ENCODE peak calls at places on chromosomes 7 and 10, in eight cellular contexts. F is fibroblast of lung; Y is CD8-positive, alpha-beta memory T cell; M is A549; N is colonic mucosa; O is IMR-90; T is body of pancreas; E is PC-3. Q is an unnamed sample.

GRCh38 chr10:95508730-95509129 is 52.4 kb downstream of the SORBS1 start:
- DNase-seq in F (peak; percentile 91), Y (no peak), M (no peak), N (no peak), O (peak; percentile 21), T (no peak), E (no peak), Q (no peak)

GRCh38 chr10:126160971-126161630 is 227.2 kb downstream of the ADAM12 start:
- DNase-seq in F (no peak), Y (no peak), M (peak; percentile 40), N (no peak), O (peak; percentile 37), T (no peak), E (peak; percentile 22), Q (no peak)

GRCh38 chr10:75437693-75438092 is 6.3 kb downstream of the LRMDA start:
- DNase-seq in F (no peak), Y (no peak), M (no peak), N (no peak), O (no peak), T (no peak), E (no peak), Q (no peak)

GRCh38 chr7:156612930-156613329 is 27.6 kb upstream of the RNF32 start:
- DNase-seq in F (no peak), Y (peak; percentile 58), M (no peak), N (no peak), O (no peak), T (no peak), E (no peak), Q (peak; percentile 89)

GRCh38 chr7:142880886-142881505 is 4.5 kb downstream of the TRPV6 start:
- DNase-seq in F (peak; percentile 11), Y (peak; percentile 23), M (peak; percentile 29), N (no peak), O (peak; percentile 1), T (peak; percentile 48), E (peak; percentile 68), Q (peak; percentile 57)

GRCh38 chr10:67609996-67610793 is 85.8 kb downstream of the CTNNA3 start:
- DNase-seq in F (peak; percentile 87), Y (no peak), M (no peak), N (no peak), O (peak; percentile 46), T (no peak), E (no peak), Q (no peak)

GRCh38 chr10:74153123-74153522 is 2.1 kb downstream of the ADK start:
- DNase-seq in F (peak; percentile 47), Y (no peak), M (peak; percentile 46), N (no peak), O (peak; percentile 66), T (no peak), E (peak; percentile 71), Q (no peak)

GRCh38 chr10:22475857-22476600 is 130.7 kb downstream of the SPAG6 start:
- DNase-seq in F (no peak), Y (peak; percentile 10), M (peak; percentile 7), N (no peak), O (no peak), T (no peak), E (no peak), Q (peak; percentile 9)

GRCh38 chr10:122374859-122375721 is 582 bp downstream of the PLEKHA1 start:
- DNase-seq in F (peak; percentile 69), Y (peak; percentile 81), M (peak; percentile 49), N (peak; percentile 79), O (peak; percentile 47), T (peak; percentile 79), E (peak; percentile 41), Q (peak; percentile 79)

GRCh38 chr10:22649390-22649841 is 65.0 kb downstream of the PIP4K2A start:
- DNase-seq in F (no peak), Y (no peak), M (no peak), N (no peak), O (no peak), T (no peak), E (no peak), Q (peak; percentile 59)

GRCh38 chr7:127501817-127502216 is 83.6 kb downstream of the GCC1 start:
- DNase-seq in F (no peak), Y (no peak), M (no peak), N (no peak), O (no peak), T (no peak), E (no peak), Q (no peak)

GRCh38 chr10:14409247-14409646 is 78.5 kb upstream of the FRMD4A start:
- DNase-seq in F (no peak), Y (no peak), M (no peak), N (no peak), O (no peak), T (no peak), E (no peak), Q (peak; percentile 36)

GRCh38 chr10:118210276-118210675 is 131.8 kb downstream of the FAM204A start:
- DNase-seq in F (peak; percentile 0), Y (no peak), M (no peak), N (no peak), O (no peak), T (no peak), E (no peak), Q (no peak)

GRCh38 chr7:104791065-104791464 is 222.9 kb upstream of the KMT2E start:
- DNase-seq in F (peak; percentile 45), Y (no peak), M (peak; percentile 16), N (no peak), O (no peak), T (no peak), E (peak; percentile 66), Q (no peak)

GRCh38 chr7:66460921-66461361 is 167.7 kb upstream of the KCTD7 start:
- DNase-seq in F (no peak), Y (no peak), M (no peak), N (no peak), O (no peak), T (no peak), E (peak; percentile 19), Q (no peak)

GRCh38 chr7:66467887-66468286 is 160.8 kb upstream of the KCTD7 start:
- DNase-seq in F (no peak), Y (no peak), M (no peak), N (no peak), O (no peak), T (no peak), E (no peak), Q (no peak)

DNA sequence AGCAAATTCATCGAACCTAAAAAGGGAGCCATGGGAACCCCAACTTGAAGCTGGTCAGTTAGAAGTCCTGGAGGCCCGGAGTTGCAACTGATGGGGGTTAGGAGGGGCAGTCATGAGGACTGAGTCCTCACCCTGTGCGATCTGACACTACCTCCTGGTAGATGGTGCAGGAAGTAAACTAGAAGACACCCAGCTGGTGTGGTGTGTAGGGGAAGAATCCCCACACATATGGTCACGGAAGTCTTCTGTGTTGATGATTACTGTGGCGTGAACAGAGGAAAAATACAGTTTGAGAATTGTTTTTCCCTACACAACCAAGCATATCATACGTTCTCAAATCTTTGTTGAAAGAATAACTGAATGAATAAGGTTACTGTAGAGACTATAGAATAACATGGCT is 164.6 kb upstream of the KCTD7 start:
- DNase-seq in F (no peak), Y (no peak), M (no peak), N (no peak), O (no peak), T (no peak), E (no peak), Q (no peak)
- H3K4me3 ChIP-seq in F (no peak overlapping the region), Y (no peak overlapping the region), M (no peak overlapping the region), N (no peak overlapping the region), O (no peak overlapping the region), T (no peak overlapping the region), E (no peak overlapping the region), Q (no peak overlapping the region)

DNA sequence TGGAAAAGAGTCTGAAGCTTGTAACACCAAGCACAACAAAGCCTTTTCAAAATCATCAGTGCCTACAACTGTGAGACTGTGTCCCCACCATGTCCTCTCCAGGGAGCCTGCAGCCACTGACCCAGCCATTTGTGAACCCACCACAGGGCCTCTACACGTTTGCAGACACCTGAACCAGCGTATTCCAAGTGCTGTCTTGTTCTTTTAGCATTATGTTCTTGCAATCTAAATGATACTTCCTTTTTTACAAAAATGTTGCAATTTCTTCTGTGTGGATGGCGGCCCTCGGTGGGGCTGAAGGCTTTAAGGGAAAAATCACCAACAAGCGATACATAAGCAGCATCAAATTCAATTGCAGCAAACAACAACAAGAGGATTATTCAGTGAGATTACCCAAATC is 403.2 kb upstream of the MGMT start:
- DNase-seq in F (no peak), Y (no peak), M (no peak), N (peak; percentile 0), O (no peak), T (no peak), E (no peak), Q (no peak)
- H3K27ac ChIP-seq in F (no peak overlapping the region), Y (no peak overlapping the region), M (no peak overlapping the region), N (no peak overlapping the region), O (no peak overlapping the region), T (no peak overlapping the region), E (no peak overlapping the region), Q (no peak overlapping the region)

GRCh38 chr10:77699080-77699645 is 61.6 kb upstream of the KCNMA1 start:
- DNase-seq in F (no peak), Y (no peak), M (no peak), N (no peak), O (no peak), T (no peak), E (no peak), Q (no peak)

GRCh38 chr10:77696584-77696983 is 59.0 kb upstream of the KCNMA1 start:
- DNase-seq in F (no peak), Y (no peak), M (no peak), N (peak; percentile 4), O (no peak), T (no peak), E (no peak), Q (no peak)

GRCh38 chr10:77698267-77698932 is 60.8 kb upstream of the KCNMA1 start:
- DNase-seq in F (no peak), Y (no peak), M (no peak), N (peak; percentile 2), O (no peak), T (no peak), E (no peak), Q (no peak)

GRCh38 chr10:77692782-77693181 is 55.2 kb upstream of the KCNMA1 start:
- DNase-seq in F (peak; percentile 88), Y (no peak), M (no peak), N (peak; percentile 6), O (peak; percentile 68), T (peak; percentile 63), E (peak; percentile 60), Q (no peak)

GRCh38 chr10:77695186-77695585 is 57.6 kb upstream of the KCNMA1 start:
- DNase-seq in F (no peak), Y (no peak), M (no peak), N (no peak), O (no peak), T (no peak), E (no peak), Q (no peak)
- H3K4me1 ChIP-seq in F (no peaks in the 10 kb centered on the region), Y (no peaks in the 10 kb centered on the region), M (peaks cover 4% of the 10 kb centered on the region), N (no peaks in the 10 kb centered on the region), O (no peaks in the 10 kb centered on the region), T (no peaks in the 10 kb centered on the region), E (peaks cover 6% of the 10 kb centered on the region), Q (no peaks in the 10 kb centered on the region)

GRCh38 chr7:151628846-151629604 is 109.3 kb upstream of the RHEB start:
- DNase-seq in F (no peak), Y (no peak), M (no peak), N (no peak), O (no peak), T (no peak), E (no peak), Q (no peak)
- H3K4me3 ChIP-seq in F (no peak overlapping the region), Y (no peak overlapping the region), M (no peak overlapping the region), N (no peak overlapping the region), O (no peak overlapping the region), T (no peak overlapping the region), E (no peak overlapping the region), Q (no peak overlapping the region)

Q was measured in CD4-positive, alpha-beta memory T cell.